ENCODE peak calls at places on chromosomes 3 and 15, in six cellular contexts. One of them, this sample, is unnamed.

GRCh38 chr3:71582612-71583568 is 638 bp downstream of the FOXP1 start:
- DNase-seq in effector CD4-positive, alpha-beta T cell: peak; percentile 47
- DNase-seq in AG08396: peak; percentile 24
- DNase-seq in GM12891: no peak
- DNase-seq in NCI-H345: peak; percentile 51
- DNase-seq in WTC11: peak; percentile 79
- DNase-seq in this sample: peak; percentile 69

GRCh38 chr15:79522656-79523055 is 90.5 kb downstream of the MINAR1 start:
- DNase-seq in effector CD4-positive, alpha-beta T cell: no peak
- DNase-seq in AG08396: no peak
- DNase-seq in GM12891: no peak
- DNase-seq in NCI-H345: no peak
- DNase-seq in WTC11: no peak
- DNase-seq in this sample: no peak

GRCh38 chr15:77821188-77821958 is 188.7 kb upstream of the LINGO1 start:
- DNase-seq in effector CD4-positive, alpha-beta T cell: no peak
- DNase-seq in AG08396: peak; percentile 80
- DNase-seq in GM12891: peak; percentile 58
- DNase-seq in NCI-H345: peak; percentile 67
- DNase-seq in WTC11: peak; percentile 82
- DNase-seq in this sample: peak; percentile 85

GRCh38 chr3:129491794-129492193 is 36.6 kb upstream of the RHO start:
- DNase-seq in effector CD4-positive, alpha-beta T cell: no peak
- DNase-seq in AG08396: no peak
- DNase-seq in GM12891: no peak
- DNase-seq in NCI-H345: no peak
- DNase-seq in WTC11: no peak
- DNase-seq in this sample: no peak

GRCh38 chr15:70281811-70282307 is 184.1 kb upstream of the TLE3 start:
- DNase-seq in effector CD4-positive, alpha-beta T cell: no peak
- DNase-seq in AG08396: peak; percentile 57
- DNase-seq in GM12891: no peak
- DNase-seq in NCI-H345: no peak
- DNase-seq in WTC11: no peak
- DNase-seq in this sample: no peak

GRCh38 chr3:192819001-192819569 is 91.7 kb upstream of the FGF12 start:
- DNase-seq in effector CD4-positive, alpha-beta T cell: no peak
- DNase-seq in AG08396: peak; percentile 72
- DNase-seq in GM12891: no peak
- DNase-seq in NCI-H345: no peak
- DNase-seq in WTC11: no peak
- DNase-seq in this sample: no peak

GRCh38 chr15:83282859-83283812 is 1.3 kb downstream of the BNC1 start:
- DNase-seq in effector CD4-positive, alpha-beta T cell: no peak
- DNase-seq in AG08396: peak; percentile 28
- DNase-seq in GM12891: no peak
- DNase-seq in NCI-H345: no peak
- DNase-seq in WTC11: peak; percentile 59
- DNase-seq in this sample: no peak

GRCh38 chr3:51139616-51140015 is 245.5 kb upstream of the MANF start:
- DNase-seq in effector CD4-positive, alpha-beta T cell: no peak
- DNase-seq in AG08396: no peak
- DNase-seq in GM12891: no peak
- DNase-seq in NCI-H345: no peak
- DNase-seq in WTC11: no peak
- DNase-seq in this sample: no peak

GRCh38 chr15:82317091-82317489 is 32.2 kb downstream of the GOLGA6L10 start:
- DNase-seq in effector CD4-positive, alpha-beta T cell: no peak
- DNase-seq in AG08396: no peak
- DNase-seq in GM12891: no peak
- DNase-seq in NCI-H345: no peak
- DNase-seq in WTC11: no peak
- DNase-seq in this sample: no peak

GRCh38 chr3:48088056-48088748 is 72.0 kb upstream of the MAP4 start:
- DNase-seq in effector CD4-positive, alpha-beta T cell: no peak
- DNase-seq in AG08396: peak; percentile 16
- DNase-seq in GM12891: no peak
- DNase-seq in NCI-H345: no peak
- DNase-seq in WTC11: peak; percentile 21
- DNase-seq in this sample: peak; percentile 49

GRCh38 chr3:188832961-188833615 is 338.7 kb upstream of the TPRG1 start:
- DNase-seq in effector CD4-positive, alpha-beta T cell: no peak
- DNase-seq in AG08396: no peak
- DNase-seq in GM12891: no peak
- DNase-seq in NCI-H345: no peak
- DNase-seq in WTC11: no peak
- DNase-seq in this sample: no peak

GRCh38 chr15:88954431-88955277 is 41.5 kb upstream of the MFGE8 start:
- DNase-seq in effector CD4-positive, alpha-beta T cell: no peak
- DNase-seq in AG08396: no peak
- DNase-seq in GM12891: no peak
- DNase-seq in NCI-H345: peak; percentile 9
- DNase-seq in WTC11: no peak
- DNase-seq in this sample: peak; percentile 80

GRCh38 chr15:51781506-51781905 is 30.1 kb downstream of the TMOD2 start:
- DNase-seq in effector CD4-positive, alpha-beta T cell: no peak
- DNase-seq in AG08396: no peak
- DNase-seq in GM12891: no peak
- DNase-seq in NCI-H345: no peak
- DNase-seq in WTC11: no peak
- DNase-seq in this sample: no peak

GRCh38 chr15:50786871-50787270 is 21.4 kb upstream of the SPPL2A start:
- DNase-seq in effector CD4-positive, alpha-beta T cell: no peak
- DNase-seq in AG08396: no peak
- DNase-seq in GM12891: no peak
- DNase-seq in NCI-H345: no peak
- DNase-seq in WTC11: no peak
- DNase-seq in this sample: no peak

GRCh38 chr15:49297584-49297983 is 125.5 kb upstream of the FGF7 start:
- DNase-seq in effector CD4-positive, alpha-beta T cell: no peak
- DNase-seq in AG08396: no peak
- DNase-seq in GM12891: no peak
- DNase-seq in NCI-H345: no peak
- DNase-seq in WTC11: no peak
- DNase-seq in this sample: no peak

GRCh38 chr3:141414141-141414689 is 45.9 kb downstream of the ZBTB38 start:
- DNase-seq in effector CD4-positive, alpha-beta T cell: no peak
- DNase-seq in AG08396: no peak
- DNase-seq in GM12891: no peak
- DNase-seq in NCI-H345: no peak
- DNase-seq in WTC11: no peak
- DNase-seq in this sample: no peak

GRCh38 chr15:25250906-25251622 is 187.8 kb downstream of the UBE3A start:
- DNase-seq in effector CD4-positive, alpha-beta T cell: no peak
- DNase-seq in AG08396: no peak
- DNase-seq in GM12891: no peak
- DNase-seq in NCI-H345: no peak
- DNase-seq in WTC11: peak; percentile 2
- DNase-seq in this sample: peak; percentile 2

GRCh38 chr3:81152156-81152555 is 609.3 kb downstream of the GBE1 start:
- DNase-seq in effector CD4-positive, alpha-beta T cell: no peak
- DNase-seq in AG08396: no peak
- DNase-seq in GM12891: no peak
- DNase-seq in NCI-H345: no peak
- DNase-seq in WTC11: no peak
- DNase-seq in this sample: no peak

GRCh38 chr3:13092621-13093339 is 19.6 kb upstream of the IQSEC1 start:
- DNase-seq in effector CD4-positive, alpha-beta T cell: no peak
- DNase-seq in AG08396: no peak
- DNase-seq in GM12891: no peak
- DNase-seq in NCI-H345: no peak
- DNase-seq in WTC11: no peak
- DNase-seq in this sample: no peak

GRCh38 chr15:44222478-44222877 is 27.4 kb upstream of the FRMD5 start:
- DNase-seq in effector CD4-positive, alpha-beta T cell: no peak
- DNase-seq in AG08396: no peak
- DNase-seq in GM12891: no peak
- DNase-seq in NCI-H345: no peak
- DNase-seq in WTC11: no peak
- DNase-seq in this sample: no peak

GRCh38 chr3:144502398-144502797 is 530.8 kb downstream of the DIPK2A start:
- DNase-seq in effector CD4-positive, alpha-beta T cell: no peak
- DNase-seq in AG08396: no peak
- DNase-seq in GM12891: no peak
- DNase-seq in NCI-H345: no peak
- DNase-seq in WTC11: no peak
- DNase-seq in this sample: no peak

GRCh38 chr3:53218136-53218535 is 37.7 kb downstream of the TKT start:
- DNase-seq in effector CD4-positive, alpha-beta T cell: no peak
- DNase-seq in AG08396: no peak
- DNase-seq in GM12891: no peak
- DNase-seq in NCI-H345: no peak
- DNase-seq in WTC11: no peak
- DNase-seq in this sample: no peak

GRCh38 chr15:29822685-29823459 is 604 bp upstream of the TJP1 start:
- DNase-seq in effector CD4-positive, alpha-beta T cell: no peak
- DNase-seq in AG08396: peak; percentile 79
- DNase-seq in GM12891: no peak
- DNase-seq in NCI-H345: no peak
- DNase-seq in WTC11: peak; percentile 64
- DNase-seq in this sample: peak; percentile 48

GRCh38 chr3:194971965-194972364 is 286.3 kb downstream of the FAM43A start:
- DNase-seq in effector CD4-positive, alpha-beta T cell: no peak
- DNase-seq in AG08396: no peak
- DNase-seq in GM12891: no peak
- DNase-seq in NCI-H345: no peak
- DNase-seq in WTC11: no peak
- DNase-seq in this sample: no peak

GRCh38 chr15:55267401-55268053 is 22.1 kb downstream of the RAB27A start:
- DNase-seq in effector CD4-positive, alpha-beta T cell: peak; percentile 69
- DNase-seq in AG08396: no peak
- DNase-seq in GM12891: no peak
- DNase-seq in NCI-H345: no peak
- DNase-seq in WTC11: no peak
- DNase-seq in this sample: peak; percentile 46

GRCh38 chr15:44435893-44436667 is 8.7 kb downstream of the CTDSPL2 start:
- DNase-seq in effector CD4-positive, alpha-beta T cell: no peak
- DNase-seq in AG08396: no peak
- DNase-seq in GM12891: no peak
- DNase-seq in NCI-H345: no peak
- DNase-seq in WTC11: no peak
- DNase-seq in this sample: no peak

GRCh38 chr3:163939926-163940325 is 1138.4 kb downstream of the SI start:
- DNase-seq in effector CD4-positive, alpha-beta T cell: no peak
- DNase-seq in AG08396: no peak
- DNase-seq in GM12891: no peak
- DNase-seq in NCI-H345: no peak
- DNase-seq in WTC11: peak; percentile 18
- DNase-seq in this sample: no peak

GRCh38 chr3:57382933-57383332 is 90.4 kb upstream of the ASB14 start:
- DNase-seq in effector CD4-positive, alpha-beta T cell: no peak
- DNase-seq in AG08396: no peak
- DNase-seq in GM12891: no peak
- DNase-seq in NCI-H345: no peak
- DNase-seq in WTC11: no peak
- DNase-seq in this sample: no peak

GRCh38 chr3:25380222-25380739 is 47.8 kb upstream of the RARB start:
- DNase-seq in effector CD4-positive, alpha-beta T cell: no peak
- DNase-seq in AG08396: no peak
- DNase-seq in GM12891: no peak
- DNase-seq in NCI-H345: no peak
- DNase-seq in WTC11: no peak
- DNase-seq in this sample: no peak

GRCh38 chr15:64246364-64247189 is 83.8 kb upstream of the PPIB start:
- DNase-seq in effector CD4-positive, alpha-beta T cell: no peak
- DNase-seq in AG08396: peak; percentile 38
- DNase-seq in GM12891: peak; percentile 21
- DNase-seq in NCI-H345: peak; percentile 10
- DNase-seq in WTC11: no peak
- DNase-seq in this sample: peak; percentile 38

This sample was measured in BE2C.